ENCODE peak calls at places on chromosomes 16 and 17, in nine cellular contexts. One of them, this sample, is unnamed.

GRCh38 chr16:10950393-10950792 is 6.0 kb downstream of the CLEC16A start:
- DNase-seq in stimulated activated CD8-positive, alpha-beta memory T cell treated with anti-CD3 and anti-CD28 coated beads, Interleukin-15, amount 100 ng/mL, for 1 hour: no peak
- DNase-seq in occipital lobe: no peak
- DNase-seq in T-helper 2 cell: no peak
- DNase-seq in iPS-NIHi11: no peak
- DNase-seq in ureter: no peak
- DNase-seq in activated naive CD4-positive, alpha-beta T cell: no peak
- DNase-seq in heart left ventricle: no peak
- DNase-seq in GM03348: no peak
- DNase-seq in this sample: no peak

GRCh38 chr16:59412275-59412841 is 678.2 kb upstream of the GOT2 start:
- DNase-seq in stimulated activated CD8-positive, alpha-beta memory T cell treated with anti-CD3 and anti-CD28 coated beads, Interleukin-15, amount 100 ng/mL, for 1 hour: no peak
- DNase-seq in occipital lobe: no peak
- DNase-seq in T-helper 2 cell: no peak
- DNase-seq in iPS-NIHi11: peak; percentile 29
- DNase-seq in ureter: no peak
- DNase-seq in activated naive CD4-positive, alpha-beta T cell: no peak
- DNase-seq in heart left ventricle: no peak
- DNase-seq in GM03348: peak; percentile 14
- DNase-seq in this sample: no peak

GRCh38 chr17:75364078-75364477 is 41.4 kb downstream of the GRB2 start:
- DNase-seq in stimulated activated CD8-positive, alpha-beta memory T cell treated with anti-CD3 and anti-CD28 coated beads, Interleukin-15, amount 100 ng/mL, for 1 hour: no peak
- DNase-seq in occipital lobe: no peak
- DNase-seq in T-helper 2 cell: no peak
- DNase-seq in iPS-NIHi11: no peak
- DNase-seq in ureter: no peak
- DNase-seq in activated naive CD4-positive, alpha-beta T cell: no peak
- DNase-seq in heart left ventricle: no peak
- DNase-seq in GM03348: peak; percentile 71
- DNase-seq in this sample: no peak

GRCh38 chr16:88049020-88049419 is 97.8 kb downstream of the BANP start:
- DNase-seq in stimulated activated CD8-positive, alpha-beta memory T cell treated with anti-CD3 and anti-CD28 coated beads, Interleukin-15, amount 100 ng/mL, for 1 hour: no peak
- DNase-seq in occipital lobe: no peak
- DNase-seq in T-helper 2 cell: no peak
- DNase-seq in iPS-NIHi11: no peak
- DNase-seq in ureter: no peak
- DNase-seq in activated naive CD4-positive, alpha-beta T cell: no peak
- DNase-seq in heart left ventricle: no peak
- DNase-seq in GM03348: no peak
- DNase-seq in this sample: no peak

GRCh38 chr16:2429771-2430663 is 770 bp downstream of the CCNF start:
- DNase-seq in stimulated activated CD8-positive, alpha-beta memory T cell treated with anti-CD3 and anti-CD28 coated beads, Interleukin-15, amount 100 ng/mL, for 1 hour: no peak
- DNase-seq in occipital lobe: no peak
- DNase-seq in T-helper 2 cell: no peak
- DNase-seq in iPS-NIHi11: no peak
- DNase-seq in ureter: peak; percentile 63
- DNase-seq in activated naive CD4-positive, alpha-beta T cell: no peak
- DNase-seq in heart left ventricle: no peak
- DNase-seq in GM03348: no peak
- DNase-seq in this sample: no peak

GRCh38 chr17:50763716-50764450 is 3.4 kb downstream of the ANKRD40CL start:
- DNase-seq in stimulated activated CD8-positive, alpha-beta memory T cell treated with anti-CD3 and anti-CD28 coated beads, Interleukin-15, amount 100 ng/mL, for 1 hour: no peak
- DNase-seq in occipital lobe: no peak
- DNase-seq in T-helper 2 cell: no peak
- DNase-seq in iPS-NIHi11: no peak
- DNase-seq in ureter: no peak
- DNase-seq in activated naive CD4-positive, alpha-beta T cell: no peak
- DNase-seq in heart left ventricle: no peak
- DNase-seq in GM03348: no peak
- DNase-seq in this sample: no peak

GRCh38 chr16:26688699-26689098 is 378.0 kb upstream of the C16orf82 start:
- DNase-seq in stimulated activated CD8-positive, alpha-beta memory T cell treated with anti-CD3 and anti-CD28 coated beads, Interleukin-15, amount 100 ng/mL, for 1 hour: no peak
- DNase-seq in occipital lobe: no peak
- DNase-seq in T-helper 2 cell: no peak
- DNase-seq in iPS-NIHi11: no peak
- DNase-seq in ureter: no peak
- DNase-seq in activated naive CD4-positive, alpha-beta T cell: no peak
- DNase-seq in heart left ventricle: no peak
- DNase-seq in GM03348: no peak
- DNase-seq in this sample: no peak

GRCh38 chr17:79948918-79949645 is 86.6 kb downstream of the TBC1D16 start:
- DNase-seq in stimulated activated CD8-positive, alpha-beta memory T cell treated with anti-CD3 and anti-CD28 coated beads, Interleukin-15, amount 100 ng/mL, for 1 hour: no peak
- DNase-seq in occipital lobe: no peak
- DNase-seq in T-helper 2 cell: peak; percentile 3
- DNase-seq in iPS-NIHi11: no peak
- DNase-seq in ureter: no peak
- DNase-seq in activated naive CD4-positive, alpha-beta T cell: no peak
- DNase-seq in heart left ventricle: peak; percentile 17
- DNase-seq in GM03348: no peak
- DNase-seq in this sample: no peak

GRCh38 chr17:44569459-44569858 is 12.2 kb downstream of the FZD2 start:
- DNase-seq in stimulated activated CD8-positive, alpha-beta memory T cell treated with anti-CD3 and anti-CD28 coated beads, Interleukin-15, amount 100 ng/mL, for 1 hour: no peak
- DNase-seq in occipital lobe: no peak
- DNase-seq in T-helper 2 cell: no peak
- DNase-seq in iPS-NIHi11: no peak
- DNase-seq in ureter: no peak
- DNase-seq in activated naive CD4-positive, alpha-beta T cell: no peak
- DNase-seq in heart left ventricle: no peak
- DNase-seq in GM03348: no peak
- DNase-seq in this sample: no peak

GRCh38 chr17:45372325-45372869 is 55.6 kb upstream of the MAP3K14 start:
- DNase-seq in stimulated activated CD8-positive, alpha-beta memory T cell treated with anti-CD3 and anti-CD28 coated beads, Interleukin-15, amount 100 ng/mL, for 1 hour: no peak
- DNase-seq in occipital lobe: no peak
- DNase-seq in T-helper 2 cell: no peak
- DNase-seq in iPS-NIHi11: no peak
- DNase-seq in ureter: no peak
- DNase-seq in activated naive CD4-positive, alpha-beta T cell: no peak
- DNase-seq in heart left ventricle: no peak
- DNase-seq in GM03348: no peak
- DNase-seq in this sample: no peak

GRCh38 chr16:72092832-72093447 is 480 bp downstream of the TXNL4B start:
- DNase-seq in stimulated activated CD8-positive, alpha-beta memory T cell treated with anti-CD3 and anti-CD28 coated beads, Interleukin-15, amount 100 ng/mL, for 1 hour: no peak
- DNase-seq in occipital lobe: no peak
- DNase-seq in T-helper 2 cell: no peak
- DNase-seq in iPS-NIHi11: no peak
- DNase-seq in ureter: no peak
- DNase-seq in activated naive CD4-positive, alpha-beta T cell: no peak
- DNase-seq in heart left ventricle: no peak
- DNase-seq in GM03348: peak; percentile 78
- DNase-seq in this sample: no peak

GRCh38 chr16:50301626-50302471 is 35.5 kb downstream of the ADCY7 start:
- DNase-seq in stimulated activated CD8-positive, alpha-beta memory T cell treated with anti-CD3 and anti-CD28 coated beads, Interleukin-15, amount 100 ng/mL, for 1 hour: no peak
- DNase-seq in occipital lobe: no peak
- DNase-seq in T-helper 2 cell: no peak
- DNase-seq in iPS-NIHi11: peak; percentile 30
- DNase-seq in ureter: peak; percentile 48
- DNase-seq in activated naive CD4-positive, alpha-beta T cell: no peak
- DNase-seq in heart left ventricle: peak; percentile 30
- DNase-seq in GM03348: peak; percentile 92
- DNase-seq in this sample: no peak

GRCh38 chr17:7818746-7819645 is 15.0 kb upstream of the KDM6B start:
- DNase-seq in stimulated activated CD8-positive, alpha-beta memory T cell treated with anti-CD3 and anti-CD28 coated beads, Interleukin-15, amount 100 ng/mL, for 1 hour: no peak
- DNase-seq in occipital lobe: no peak
- DNase-seq in T-helper 2 cell: no peak
- DNase-seq in iPS-NIHi11: no peak
- DNase-seq in ureter: no peak
- DNase-seq in activated naive CD4-positive, alpha-beta T cell: no peak
- DNase-seq in heart left ventricle: no peak
- DNase-seq in GM03348: no peak
- DNase-seq in this sample: no peak

GRCh38 chr17:265726-266125 is 84.3 kb upstream of the DOC2B start:
- DNase-seq in stimulated activated CD8-positive, alpha-beta memory T cell treated with anti-CD3 and anti-CD28 coated beads, Interleukin-15, amount 100 ng/mL, for 1 hour: no peak
- DNase-seq in occipital lobe: no peak
- DNase-seq in T-helper 2 cell: no peak
- DNase-seq in iPS-NIHi11: no peak
- DNase-seq in ureter: peak; percentile 28
- DNase-seq in activated naive CD4-positive, alpha-beta T cell: no peak
- DNase-seq in heart left ventricle: peak; percentile 75
- DNase-seq in GM03348: no peak
- DNase-seq in this sample: no peak

GRCh38 chr17:9230346-9230745 is 209.0 kb downstream of the NTN1 start:
- DNase-seq in stimulated activated CD8-positive, alpha-beta memory T cell treated with anti-CD3 and anti-CD28 coated beads, Interleukin-15, amount 100 ng/mL, for 1 hour: no peak
- DNase-seq in occipital lobe: no peak
- DNase-seq in T-helper 2 cell: no peak
- DNase-seq in iPS-NIHi11: no peak
- DNase-seq in ureter: no peak
- DNase-seq in activated naive CD4-positive, alpha-beta T cell: no peak
- DNase-seq in heart left ventricle: no peak
- DNase-seq in GM03348: peak; percentile 71
- DNase-seq in this sample: no peak

GRCh38 chr17:1294157-1294717 is 14.8 kb downstream of the TRARG1 start:
- DNase-seq in stimulated activated CD8-positive, alpha-beta memory T cell treated with anti-CD3 and anti-CD28 coated beads, Interleukin-15, amount 100 ng/mL, for 1 hour: peak; percentile 66
- DNase-seq in occipital lobe: no peak
- DNase-seq in T-helper 2 cell: peak; percentile 18
- DNase-seq in iPS-NIHi11: no peak
- DNase-seq in ureter: no peak
- DNase-seq in activated naive CD4-positive, alpha-beta T cell: no peak
- DNase-seq in heart left ventricle: no peak
- DNase-seq in GM03348: no peak
- DNase-seq in this sample: peak; percentile 67

GRCh38 chr17:77734371-77735050 is 224.0 kb upstream of the TNRC6C start:
- DNase-seq in stimulated activated CD8-positive, alpha-beta memory T cell treated with anti-CD3 and anti-CD28 coated beads, Interleukin-15, amount 100 ng/mL, for 1 hour: no peak
- DNase-seq in occipital lobe: peak; percentile 72
- DNase-seq in T-helper 2 cell: no peak
- DNase-seq in iPS-NIHi11: peak; percentile 70
- DNase-seq in ureter: peak; percentile 93
- DNase-seq in activated naive CD4-positive, alpha-beta T cell: no peak
- DNase-seq in heart left ventricle: peak; percentile 93
- DNase-seq in GM03348: peak; percentile 78
- DNase-seq in this sample: no peak

GRCh38 chr16:77214411-77215138 is 15.4 kb downstream of the SYCE1L start:
- DNase-seq in stimulated activated CD8-positive, alpha-beta memory T cell treated with anti-CD3 and anti-CD28 coated beads, Interleukin-15, amount 100 ng/mL, for 1 hour: no peak
- DNase-seq in occipital lobe: no peak
- DNase-seq in T-helper 2 cell: no peak
- DNase-seq in iPS-NIHi11: no peak
- DNase-seq in ureter: no peak
- DNase-seq in activated naive CD4-positive, alpha-beta T cell: no peak
- DNase-seq in heart left ventricle: no peak
- DNase-seq in GM03348: no peak
- DNase-seq in this sample: no peak